ENCODE peak calls at places on chromosomes 16 and 17, in seven cellular contexts. M is stimulated activated CD4-positive, alpha-beta T cell treated with anti-CD3 and anti-CD28 coated beads, Interleukin-15, amount 100 ng/mL, for 1 hour; O is neuronal stem cell; B is nephron progenitor cell; P is germinal center; V is PC-9; N is NAMALWA. I is an unnamed sample.

GRCh38 chr17:15303851-15304250 is 37.5 kb downstream of the TEKT3 start:
- DNase-seq in P (no peak), V (no peak), O (no peak), B (no peak), N (no peak), M (no peak), I (no peak)

GRCh38 chr16:66952430-66953139 is 8.5 kb upstream of the CES3 start:
- DNase-seq in N (no peak), P (no peak), V (no peak), M (no peak), O (no peak), B (no peak), I (no peak)

GRCh38 chr17:5552841-5553240 is 31.5 kb downstream of the NLRP1 start:
- DNase-seq in M (no peak), O (no peak), P (no peak), B (no peak), V (no peak), N (no peak), I (no peak)

GRCh38 chr17:14046978-14047377 is 22.3 kb upstream of the COX10 start:
- DNase-seq in N (no peak), M (no peak), P (no peak), B (no peak), O (no peak), V (no peak), I (no peak)

GRCh38 chr16:66637806-66638205 is 33.3 kb downstream of the CMTM3 start:
- DNase-seq in O (no peak), V (no peak), B (no peak), N (no peak), M (no peak), P (no peak), I (no peak)

GRCh38 chr17:40072481-40073346 is 9.9 kb downstream of the THRA start:
- DNase-seq in V (no peak), P (no peak), O (no peak), N (no peak), B (no peak), M (no peak), I (no peak)

GRCh38 chr16:5502467-5502869 is 404.9 kb upstream of the EEF2KMT start:
- DNase-seq in B (peak; percentile 53), N (peak; percentile 40), O (peak; percentile 40), P (no peak), M (no peak), V (peak; percentile 9), I (no peak)

GRCh38 chr16:51328708-51329107 is 177.6 kb upstream of the SALL1 start:
- DNase-seq in N (no peak), V (no peak), P (no peak), O (no peak), B (peak; percentile 10), M (no peak), I (no peak)

GRCh38 chr17:73589096-73589980 is 54.9 kb downstream of the SDK2 start:
- DNase-seq in V (no peak), O (no peak), P (no peak), N (peak; percentile 42), M (no peak), B (no peak), I (no peak)

GRCh38 chr17:9860851-9861250 is 35.1 kb downstream of the GLP2R start:
- DNase-seq in M (no peak), O (no peak), B (no peak), P (no peak), N (no peak), V (no peak), I (no peak)

GRCh38 chr17:72353502-72353901 is 232.7 kb downstream of the SOX9 start:
- DNase-seq in P (no peak), V (no peak), N (no peak), O (no peak), B (no peak), M (no peak), I (no peak)

GRCh38 chr16:10619271-10619849 is 39.0 kb upstream of the EMP2 start:
- DNase-seq in N (no peak), V (peak; percentile 50), M (no peak), P (peak; percentile 33), O (no peak), B (peak; percentile 54), I (peak; percentile 61)

GRCh38 chr17:76497979-76498885 is 3.0 kb downstream of the RHBDF2 start:
- DNase-seq in V (no peak), P (no peak), M (no peak), O (no peak), B (peak; percentile 70), N (no peak), I (no peak)

GRCh38 chr16:25064967-25065366 is 46.6 kb upstream of the LCMT1 start:
- DNase-seq in P (no peak), B (no peak), M (no peak), V (no peak), O (no peak), N (no peak), I (no peak)

GRCh38 chr16:26158142-26158759 is 466.5 kb downstream of the HS3ST4 start:
- DNase-seq in N (no peak), B (no peak), M (no peak), V (no peak), O (no peak), P (no peak), I (no peak)

GRCh38 chr17:32786169-32786568 is 90.8 kb downstream of the MYO1D start:
- DNase-seq in V (no peak), O (no peak), B (no peak), M (no peak), N (no peak), P (no peak), I (no peak)

GRCh38 chr17:29037739-29038465 is 5.0 kb upstream of the PIPOX start:
- DNase-seq in P (no peak), B (no peak), N (no peak), O (no peak), M (no peak), V (no peak), I (no peak)

GRCh38 chr16:56087636-56088035 is 103.7 kb upstream of the GNAO1 start:
- DNase-seq in B (no peak), M (no peak), O (no peak), P (no peak), V (no peak), N (no peak), I (no peak)

GRCh38 chr17:75676461-75676860 is 9.3 kb downstream of the SAP30BP start:
- DNase-seq in N (no peak), O (no peak), P (no peak), M (no peak), B (no peak), V (no peak), I (no peak)